ENCODE peak calls at places on chromosomes 3 and 15, in nine cellular contexts. S is B cell, B is GM20000, W is A549, U is AG04450, E is endothelial cell of umbilical vein, Z is coronary artery, R is GM12864, V is stomach. G is an unnamed sample.

GRCh38 chr15:52076889-52077781 is 35.4 kb downstream of the BCL2L10 start:
- DNase-seq in B (peak; percentile 15), S (no peak), Z (no peak), E (peak; percentile 29), R (no peak), W (peak; percentile 71), U (no peak), V (no peak), G (peak; percentile 99)

GRCh38 chr3:3212781-3213416 is 33.4 kb upstream of the CRBN start:
- DNase-seq in Z (no peak), E (no peak), W (no peak), R (no peak), U (no peak), V (no peak), B (no peak), S (no peak), G (no peak)

GRCh38 chr3:141114816-141115458 is 63.8 kb downstream of the SPSB4 start:
- DNase-seq in B (no peak), U (no peak), Z (no peak), R (no peak), E (no peak), V (no peak), W (peak; percentile 38), S (no peak), G (no peak)

GRCh38 chr15:70299931-70300858 is 202.5 kb upstream of the TLE3 start:
- DNase-seq in S (peak; percentile 44), W (no peak), Z (no peak), E (no peak), U (no peak), R (peak; percentile 83), V (peak; percentile 45), B (peak; percentile 81), G (no peak)

GRCh38 chr3:123805504-123805903 is 78.6 kb downstream of the MYLK start:
- DNase-seq in S (no peak), Z (no peak), B (no peak), U (no peak), R (no peak), W (no peak), E (no peak), V (no peak), G (no peak)

GRCh38 chr3:23820888-23821287 is 15.1 kb downstream of the UBE2E1 start:
- DNase-seq in Z (no peak), V (no peak), U (no peak), W (no peak), B (no peak), S (no peak), R (no peak), E (no peak), G (peak; percentile 72)

GRCh38 chr3:111246967-111247760 is 175.5 kb downstream of the NECTIN3 start:
- DNase-seq in B (no peak), S (no peak), U (peak; percentile 60), R (no peak), W (peak; percentile 2), Z (no peak), E (no peak), V (no peak), G (peak; percentile 96)

GRCh38 chr15:67135494-67135893 is 70.1 kb downstream of the SMAD3 start:
- DNase-seq in B (no peak), V (no peak), U (peak; percentile 82), E (peak; percentile 61), W (no peak), R (no peak), S (no peak), Z (no peak), G (no peak)

GRCh38 chr3:153284282-153284938 is 122.4 kb downstream of the RAP2B start:
- DNase-seq in U (peak; percentile 84), E (peak; percentile 73), V (no peak), R (no peak), S (peak; percentile 30), Z (no peak), W (peak; percentile 49), B (peak; percentile 47), G (peak; percentile 94)

GRCh38 chr3:135567223-135567622 is 398.3 kb upstream of the PPP2R3A start:
- DNase-seq in B (no peak), Z (no peak), E (no peak), V (no peak), S (no peak), R (no peak), W (no peak), U (no peak), G (no peak)

GRCh38 chr3:184742676-184743135 is 30.8 kb upstream of the MAGEF1 start:
- DNase-seq in U (no peak), V (peak; percentile 13), B (no peak), R (no peak), W (no peak), Z (peak; percentile 14), S (no peak), E (no peak), G (no peak)

GRCh38 chr3:184743248-184743647 is 31.4 kb upstream of the MAGEF1 start:
- DNase-seq in R (no peak), V (no peak), B (no peak), U (no peak), W (no peak), S (no peak), Z (no peak), E (no peak), G (no peak)

GRCh38 chr3:184740509-184741258 is 28.8 kb upstream of the MAGEF1 start:
- DNase-seq in U (no peak), S (no peak), V (peak; percentile 14), R (no peak), W (no peak), B (no peak), E (no peak), Z (peak; percentile 69), G (peak; percentile 98)

GRCh38 chr3:184741259-184741556 is 29.3 kb upstream of the MAGEF1 start:
- DNase-seq in U (no peak), S (no peak), E (no peak), W (no peak), Z (no peak), B (no peak), R (no peak), V (peak; percentile 14), G (peak; percentile 93)

DNA sequence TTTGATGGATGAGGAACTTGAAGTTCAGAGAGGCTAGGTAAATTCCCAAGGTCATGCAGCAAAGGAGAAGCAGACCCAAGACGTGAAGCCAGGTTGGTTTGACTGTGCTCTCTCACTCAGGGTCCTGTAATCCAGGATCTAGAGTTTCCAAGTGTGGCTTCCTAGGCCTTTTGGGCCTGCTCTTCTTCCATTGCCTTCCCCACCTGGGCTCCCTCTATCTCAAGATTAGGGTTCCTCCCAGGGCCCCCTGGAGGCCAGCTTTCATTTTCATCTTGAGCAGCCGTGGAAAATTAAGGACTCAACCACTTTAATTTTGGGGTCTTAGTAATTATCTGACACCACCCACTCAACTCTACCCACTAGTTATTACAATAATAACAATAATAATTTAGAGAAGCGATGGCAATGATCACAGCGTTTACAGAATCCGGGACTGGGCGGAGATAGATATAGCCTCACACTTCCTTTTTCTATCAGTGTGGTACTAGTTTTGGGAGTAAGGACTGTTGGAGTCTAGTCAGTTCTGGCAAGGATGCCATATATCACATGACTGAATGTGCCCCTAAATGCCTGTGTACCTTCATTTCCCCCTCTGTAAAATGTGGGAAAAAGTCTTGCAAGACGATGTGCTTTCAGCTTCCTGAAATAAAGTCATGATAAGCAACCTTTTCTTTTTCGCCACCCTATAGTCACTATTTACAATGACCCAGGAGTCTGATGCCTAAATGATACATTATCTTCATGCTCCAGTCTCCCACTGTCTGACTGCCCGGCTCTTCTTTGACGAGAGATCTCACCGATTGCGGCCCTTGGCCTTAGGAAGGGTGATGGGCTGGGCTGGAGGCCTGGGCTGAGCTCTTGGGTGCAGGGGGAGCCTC is 30.2 kb upstream of the MAGEF1 start:
- DNase-seq in Z (peak; percentile 26), V (peak; percentile 21), R (no peak), B (no peak), S (no peak), U (no peak), W (no peak), E (no peak), G (no peak)
- TF ChIP-seq CTCF in Z (no peak), V (no peak), R (no peak), B (no peak), S (no peak), U (peak; percentile 15), W (no peak), E (no peak), G (no peak)

GRCh38 chr3:30656624-30657141 is 50.3 kb downstream of the TGFBR2 start:
- DNase-seq in R (no peak), U (no peak), E (no peak), B (no peak), W (no peak), V (no peak), Z (no peak), S (no peak), G (no peak)

GRCh38 chr3:30657914-30658313 is 51.5 kb downstream of the TGFBR2 start:
- DNase-seq in U (no peak), E (no peak), V (no peak), R (no peak), B (no peak), S (no peak), Z (no peak), W (no peak), G (no peak)

GRCh38 chr3:30660128-30660525 is 53.7 kb downstream of the TGFBR2 start:
- DNase-seq in U (no peak), E (no peak), V (no peak), R (no peak), W (no peak), B (no peak), S (no peak), Z (no peak), G (no peak)

GRCh38 chr3:30659270-30660127 is 53.1 kb downstream of the TGFBR2 start:
- DNase-seq in R (no peak), B (no peak), W (peak; percentile 72), S (no peak), E (peak; percentile 94), V (no peak), U (peak; percentile 88), Z (no peak), G (peak; percentile 79)

GRCh38 chr3:30658328-30659052 is 52.1 kb downstream of the TGFBR2 start:
- DNase-seq in U (peak; percentile 43), W (no peak), V (no peak), R (no peak), Z (no peak), E (peak; percentile 95), B (peak; percentile 22), S (no peak), G (peak; percentile 64)
- TF ChIP-seq CTCF in U (peak; percentile 12), W (no peak), V (no peak), R (no peak), Z (no peak), E (no peak), B (no peak), S (no peak), G (no peak)

DNA sequence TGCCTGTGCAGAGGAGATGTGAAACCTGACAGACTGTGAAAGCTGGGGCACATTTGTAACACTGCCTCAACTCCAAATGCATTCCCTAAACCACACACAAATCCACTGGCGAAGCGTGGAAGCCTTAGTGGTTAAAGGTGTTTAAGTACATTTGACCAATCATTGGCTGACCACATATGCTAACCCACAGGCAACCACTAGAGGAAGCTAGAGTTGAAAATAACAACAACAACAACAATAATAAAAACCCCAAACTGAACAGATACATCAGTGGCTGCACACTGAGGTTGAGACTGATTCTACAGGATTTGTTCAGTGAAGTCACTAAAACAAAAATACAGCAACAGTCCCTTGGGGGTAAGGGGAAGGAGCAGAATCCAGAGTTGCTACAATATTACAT is 129.7 kb downstream of the TJP1 start:
- DNase-seq in E (no peak), U (no peak), Z (no peak), V (no peak), S (no peak), B (no peak), R (no peak), W (no peak), G (no peak)
- TF ChIP-seq CTCF in E (no peak), U (peak; percentile 27), Z (no peak), V (no peak), S (no peak), B (no peak), R (peak; percentile 32), W (peak; percentile 51), G (peak; percentile 43)

GRCh38 chr3:94525039-94525438 is 462.2 kb downstream of the NSUN3 start:
- DNase-seq in Z (no peak), E (no peak), W (no peak), B (no peak), R (no peak), V (no peak), U (no peak), S (no peak), G (peak; percentile 75)
- TF ChIP-seq CTCF in Z (no peak), E (no peak), W (no peak), B (no peak), R (no peak), V (no peak), U (peak; percentile 54), S (no peak), G (peak; percentile 90)